ENCODE peak calls at places on chromosome 10, in seven cellular contexts. K, J, Y, O, M, X and V are unnamed samples.

GRCh38 chr10:112954974-112955735 is 5.1 kb downstream of the TCF7L2 start:
- DNase-seq in K (no peak), J (no peak), Y (no peak), O (no peak), M (no peak), X (no peak), V (no peak)

GRCh38 chr10:775245-776075 is 86.0 kb upstream of the DIP2C start:
- DNase-seq in K (peak; percentile 67), J (no peak), Y (peak; percentile 26), O (no peak), M (peak; percentile 74), X (no peak), V (peak; percentile 75)

GRCh38 chr10:59830601-59831259 is 75.6 kb downstream of the CCDC6 start:
- DNase-seq in K (peak; percentile 66), J (peak; percentile 69), Y (peak; percentile 80), O (peak; percentile 34), M (peak; percentile 34), X (peak; percentile 29), V (peak; percentile 39)

GRCh38 chr10:48199580-48200377 is 74.7 kb downstream of the FRMPD2 start:
- DNase-seq in K (no peak), J (peak; percentile 83), Y (peak; percentile 69), O (no peak), M (peak; percentile 47), X (no peak), V (peak; percentile 69)

GRCh38 chr10:132648072-132648855 is 110.7 kb downstream of the INPP5A start:
- DNase-seq in K (no peak), J (no peak), Y (no peak), O (no peak), M (no peak), X (peak; percentile 7), V (no peak)

GRCh38 chr10:33126118-33126517 is 168.1 kb upstream of the ITGB1 start:
- DNase-seq in K (no peak), J (peak; percentile 81), Y (peak; percentile 53), O (no peak), M (peak; percentile 55), X (no peak), V (peak; percentile 76)

GRCh38 chr10:123848564-123849457 is 42.8 kb downstream of the CPXM2 start:
- DNase-seq in K (no peak), J (peak; percentile 9), Y (no peak), O (no peak), M (no peak), X (no peak), V (no peak)

GRCh38 chr10:55137063-55137462 is 336.0 kb upstream of the PCDH15 start:
- DNase-seq in K (no peak), J (no peak), Y (no peak), O (no peak), M (no peak), X (no peak), V (no peak)

GRCh38 chr10:6621536-6621935 is 41.5 kb upstream of the PRKCQ start:
- DNase-seq in K (no peak), J (no peak), Y (peak; percentile 20), O (no peak), M (peak; percentile 42), X (no peak), V (no peak)

GRCh38 chr10:282294-283139 is 147.3 kb downstream of the ZMYND11 start:
- DNase-seq in K (no peak), J (no peak), Y (peak; percentile 17), O (no peak), M (no peak), X (no peak), V (peak; percentile 58)